ENCODE peak calls at places on chromosome 15, in eight cellular contexts. O is bronchial epithelial cell, X is brain microvascular endothelial cell, R is psoas muscle, J is BJ, Y is GM23338, T is Peyer's patch, E is AG10803. Q is an unnamed sample.

GRCh38 chr15:100108846-100109245 is 232.9 kb downstream of the ADAMTS17 start:
- DNase-seq in J (no peak), R (no peak), E (no peak), Y (no peak), X (no peak), O (no peak), T (peak; percentile 34), Q (no peak)

GRCh38 chr15:75034615-75035014 is 11.2 kb downstream of the PPCDC start:
- DNase-seq in X (no peak), E (no peak), O (no peak), J (no peak), R (no peak), Y (no peak), T (no peak), Q (no peak)

GRCh38 chr15:88255496-88256171 is 905 bp downstream of the NTRK3 start:
- DNase-seq in E (peak; percentile 43), J (no peak), T (no peak), X (peak; percentile 1), Y (peak; percentile 81), R (peak; percentile 51), O (no peak), Q (no peak)

GRCh38 chr15:85527907-85528306 is 147.5 kb downstream of the AKAP13 start:
- DNase-seq in X (peak; percentile 82), J (peak; percentile 85), Y (no peak), T (no peak), R (no peak), O (peak; percentile 24), E (peak; percentile 95), Q (peak; percentile 70)

GRCh38 chr15:90345859-90346258 is 6.2 kb upstream of the ZNF774 start:
- DNase-seq in O (no peak), T (no peak), Y (no peak), J (no peak), E (no peak), R (no peak), X (no peak), Q (no peak)

GRCh38 chr15:76150971-76151598 is 91.3 kb downstream of the TMEM266 start:
- DNase-seq in J (peak; percentile 74), X (peak; percentile 61), E (peak; percentile 81), R (peak; percentile 75), O (peak; percentile 97), Y (peak; percentile 88), T (peak; percentile 87), Q (no peak)

GRCh38 chr15:38879909-38880471 is 315.4 kb upstream of the RASGRP1 start:
- DNase-seq in J (peak; percentile 37), X (no peak), E (peak; percentile 98), T (peak; percentile 63), Y (no peak), R (peak; percentile 50), O (no peak), Q (no peak)

GRCh38 chr15:27454281-27455060 is 483.5 kb downstream of the GABRG3 start:
- DNase-seq in J (no peak), R (no peak), Y (no peak), O (peak; percentile 92), X (peak; percentile 28), E (peak; percentile 40), T (no peak), Q (no peak)

GRCh38 chr15:74362482-74362881 is 5.0 kb downstream of the CYP11A1 start:
- DNase-seq in R (no peak), J (no peak), T (no peak), O (no peak), E (no peak), X (no peak), Y (no peak), Q (no peak)

GRCh38 chr15:80776420-80777045 is 2.6 kb upstream of the CEMIP start:
- DNase-seq in T (peak; percentile 84), E (peak; percentile 72), Y (peak; percentile 88), R (peak; percentile 45), X (peak; percentile 80), O (peak; percentile 73), J (no peak), Q (peak; percentile 61)

GRCh38 chr15:44458429-44458828 is 31.0 kb downstream of the CTDSPL2 start:
- DNase-seq in O (no peak), R (no peak), J (no peak), Y (no peak), T (no peak), E (no peak), X (no peak), Q (no peak)

GRCh38 chr15:81296673-81297072 is 27.3 kb downstream of the STARD5 start:
- DNase-seq in J (no peak), Y (no peak), E (no peak), X (no peak), R (no peak), O (no peak), T (peak; percentile 94), Q (no peak)

GRCh38 chr15:70195808-70196304 is 98.1 kb upstream of the TLE3 start:
- DNase-seq in X (peak; percentile 84), E (peak; percentile 89), R (peak; percentile 91), O (peak; percentile 77), T (peak; percentile 55), J (peak; percentile 44), Y (no peak), Q (peak; percentile 20)

GRCh38 chr15:51267047-51267713 is 71.2 kb downstream of the CYP19A1 start:
- DNase-seq in J (no peak), Y (peak; percentile 54), E (no peak), O (no peak), T (no peak), X (no peak), R (no peak), Q (no peak)

GRCh38 chr15:89845305-89845893 is 30.7 kb upstream of the ANPEP start:
- DNase-seq in T (peak; percentile 72), E (peak; percentile 86), J (no peak), X (peak; percentile 86), R (no peak), O (peak; percentile 90), Y (no peak), Q (peak; percentile 78)

GRCh38 chr15:33278816-33279612 is 31.8 kb upstream of the RYR3 start:
- DNase-seq in T (no peak), O (peak; percentile 97), X (peak; percentile 96), R (no peak), J (peak; percentile 19), Y (peak; percentile 40), E (peak; percentile 81), Q (peak; percentile 84)

GRCh38 chr15:98071786-98072185 is 111.3 kb downstream of the ARRDC4 start:
- DNase-seq in E (peak; percentile 25), T (no peak), R (no peak), Y (no peak), X (no peak), O (no peak), J (no peak), Q (no peak)

GRCh38 chr15:79450648-79451047 is 18.5 kb downstream of the MINAR1 start:
- DNase-seq in O (no peak), Y (peak; percentile 27), R (no peak), J (no peak), T (no peak), X (no peak), E (no peak), Q (no peak)
- TF ChIP-seq CTCF in O (peak; percentile 6), Y (peak; percentile 53), R (no peak), J (peak; percentile 24), T (no peak), X (peak; percentile 58), E (peak; percentile 42), Q (peak; percentile 22)

GRCh38 chr15:91538782-91539181 is 314.7 kb upstream of the SLCO3A1 start:
- DNase-seq in T (no peak), Y (no peak), E (no peak), O (no peak), J (no peak), X (no peak), R (no peak), Q (no peak)
- H3K4me3 ChIP-seq in T (no peak overlapping the region), Y (no peak overlapping the region), E (no peak overlapping the region), O (no peak overlapping the region), J (no peak overlapping the region), X (no peak overlapping the region), R (no peak overlapping the region), Q (no peak overlapping the region)

DNA sequence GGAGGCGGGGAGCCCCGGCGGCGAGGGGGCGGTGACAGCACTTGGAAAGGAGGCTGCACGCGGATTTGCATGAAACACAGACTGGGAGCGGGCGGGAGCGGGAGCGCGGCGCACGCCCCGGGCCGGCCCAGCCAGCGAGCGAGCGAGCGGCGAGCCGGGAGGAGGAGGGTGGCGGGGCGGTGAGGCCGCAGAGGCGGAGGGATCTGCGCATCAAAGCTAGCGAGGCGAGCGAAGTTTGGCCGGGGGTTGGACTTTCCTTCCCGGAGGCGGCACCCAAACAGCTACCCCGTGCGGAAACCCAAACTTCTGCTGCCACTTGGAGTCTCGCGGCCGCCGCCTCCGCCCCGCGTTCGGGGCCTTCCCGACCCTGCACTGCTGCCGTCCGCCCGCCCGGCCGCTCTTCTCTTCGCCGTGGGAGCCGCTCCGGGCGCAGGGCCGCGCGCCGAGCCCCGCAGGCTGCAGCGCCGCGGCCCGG is at the start of gene SMAD3:
- DNase-seq in R (peak; percentile 92), E (peak; percentile 98), J (peak; percentile 66), Y (peak; percentile 89), T (peak; percentile 94), O (peak; percentile 77), X (peak; percentile 92), Q (no peak)
- TF ChIP-seq CTCF in R (no peak), E (peak; percentile 7), J (no peak), Y (no peak), T (no peak), O (no peak), X (no peak), Q (no peak)

GRCh38 chr15:40103124-40103858 is 5.4 kb downstream of the BMF start:
- DNase-seq in J (peak; percentile 50), R (peak; percentile 84), O (peak; percentile 76), T (peak; percentile 91), Y (peak; percentile 96), X (no peak), E (peak; percentile 88), Q (no peak)

GRCh38 chr15:40104296-40104864 is 4.3 kb downstream of the BMF start:
- DNase-seq in E (no peak), R (no peak), Y (no peak), J (no peak), T (no peak), X (no peak), O (peak; percentile 63), Q (no peak)

GRCh38 chr15:40104865-40105516 is 3.7 kb downstream of the BMF start:
- DNase-seq in J (peak; percentile 52), O (peak; percentile 62), X (peak; percentile 73), Y (peak; percentile 97), T (peak; percentile 94), E (peak; percentile 73), R (peak; percentile 92), Q (no peak)

GRCh38 chr15:40105517-40106202 is 3.0 kb downstream of the BMF start:
- DNase-seq in X (no peak), Y (no peak), T (no peak), R (no peak), O (no peak), E (no peak), J (no peak), Q (no peak)

DNA sequence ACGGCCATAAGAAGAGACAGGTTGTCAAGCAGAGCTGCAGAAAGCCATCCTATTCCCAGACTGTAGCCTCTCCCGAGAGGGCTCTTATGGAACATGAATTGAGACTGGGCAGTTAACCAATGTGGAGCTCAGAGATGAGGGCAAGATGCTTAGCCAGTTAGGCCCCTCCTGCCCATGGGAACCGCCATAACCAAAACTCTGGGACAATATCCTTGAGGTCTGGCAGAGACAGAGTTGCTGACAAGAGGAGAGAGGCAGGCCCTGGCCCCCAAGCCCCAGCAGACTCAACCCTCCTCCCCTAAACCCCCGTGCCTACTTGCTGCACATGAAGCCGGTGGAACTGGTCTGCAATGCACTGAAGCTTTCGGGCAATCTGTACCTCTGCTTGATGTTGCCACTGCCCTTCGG is 4.8 kb downstream of the BMF start:
- DNase-seq in Y (no peak), T (no peak), J (no peak), R (no peak), X (no peak), E (peak; percentile 63), O (no peak), Q (no peak)
- H3K4me3 ChIP-seq in Y (peak overlapping the region; percentile 59), T (peak overlapping the region; percentile 31), J (no peak overlapping the region), R (peak overlapping the region; percentile 39), X (no peak overlapping the region), E (peak overlapping the region; percentile 18), O (no peak overlapping the region), Q (no peak overlapping the region)